ENCODE peak calls at places on chromosomes 11 and 22, in five cellular contexts. One of them, this sample, is unnamed.

GRCh38 chr22:28820885-28821284 is 20.5 kb upstream of the XBP1 start:
- DNase-seq in epithelial cell of esophagus: no peak
- DNase-seq in stomach: no peak
- DNase-seq in CD14-positive monocyte: no peak
- DNase-seq in Calu3: no peak
- DNase-seq in this sample: no peak

GRCh38 chr11:64457416-64458010 is 98.6 kb downstream of the RPS6KA4 start:
- DNase-seq in CD14-positive monocyte: peak
- DNase-seq in epithelial cell of esophagus: no peak
- DNase-seq in Calu3: no peak
- DNase-seq in stomach: peak
- DNase-seq in this sample: no peak

GRCh38 chr11:132744771-132745170 is 787.5 kb downstream of the OPCML start:
- DNase-seq in stomach: no peak
- DNase-seq in CD14-positive monocyte: no peak
- DNase-seq in Calu3: no peak
- DNase-seq in epithelial cell of esophagus: no peak
- DNase-seq in this sample: no peak

GRCh38 chr11:47552086-47552580 is 799 bp downstream of the CELF1 start:
- DNase-seq in Calu3: peak
- DNase-seq in CD14-positive monocyte: no peak
- DNase-seq in epithelial cell of esophagus: peak
- DNase-seq in stomach: no peak
- DNase-seq in this sample: no peak

GRCh38 chr11:77107950-77108349 is 5.3 kb downstream of the OMP start:
- DNase-seq in epithelial cell of esophagus: peak
- DNase-seq in Calu3: peak
- DNase-seq in CD14-positive monocyte: no peak
- DNase-seq in stomach: peak
- DNase-seq in this sample: no peak

GRCh38 chr11:803770-804598 is 1.0 kb downstream of the PIDD1 start:
- DNase-seq in epithelial cell of esophagus: peak
- DNase-seq in stomach: no peak
- DNase-seq in Calu3: no peak
- DNase-seq in CD14-positive monocyte: no peak
- DNase-seq in this sample: no peak

GRCh38 chr11:116243975-116244374 is 528.8 kb downstream of the BUD13 start:
- DNase-seq in Calu3: no peak
- DNase-seq in epithelial cell of esophagus: no peak
- DNase-seq in CD14-positive monocyte: no peak
- DNase-seq in stomach: no peak
- DNase-seq in this sample: no peak

GRCh38 chr22:41327124-41327523 is 25.8 kb downstream of the ZC3H7B start:
- DNase-seq in stomach: no peak
- DNase-seq in epithelial cell of esophagus: no peak
- DNase-seq in Calu3: no peak
- DNase-seq in CD14-positive monocyte: no peak
- DNase-seq in this sample: no peak

GRCh38 chr22:30606455-30607299 is at the start of gene TCN2:
- DNase-seq in CD14-positive monocyte: peak
- DNase-seq in epithelial cell of esophagus: peak
- DNase-seq in Calu3: peak
- DNase-seq in stomach: peak
- DNase-seq in this sample: no peak

GRCh38 chr11:95596011-95596489 is 193.5 kb downstream of the FAM76B start:
- DNase-seq in epithelial cell of esophagus: peak
- DNase-seq in Calu3: no peak
- DNase-seq in stomach: no peak
- DNase-seq in CD14-positive monocyte: no peak
- DNase-seq in this sample: no peak

GRCh38 chr11:1757861-1758610 is 5.7 kb downstream of the CTSD start:
- DNase-seq in stomach: no peak
- DNase-seq in epithelial cell of esophagus: no peak
- DNase-seq in CD14-positive monocyte: peak
- DNase-seq in Calu3: no peak
- DNase-seq in this sample: no peak

GRCh38 chr11:119844808-119845207 is 115.8 kb upstream of the NECTIN1 start:
- DNase-seq in Calu3: no peak
- DNase-seq in epithelial cell of esophagus: no peak
- DNase-seq in stomach: no peak
- DNase-seq in CD14-positive monocyte: no peak
- DNase-seq in this sample: no peak

GRCh38 chr22:48179571-48180546 is 1417.4 kb downstream of the TBC1D22A start:
- DNase-seq in CD14-positive monocyte: no peak
- DNase-seq in epithelial cell of esophagus: no peak
- DNase-seq in Calu3: no peak
- DNase-seq in stomach: no peak
- DNase-seq in this sample: no peak

GRCh38 chr22:38737302-38738060 is 18.3 kb downstream of the SUN2 start:
- DNase-seq in epithelial cell of esophagus: no peak
- DNase-seq in CD14-positive monocyte: no peak
- DNase-seq in Calu3: no peak
- DNase-seq in stomach: no peak
- DNase-seq in this sample: no peak

GRCh38 chr11:113473983-113474361 is 1.2 kb downstream of the DRD2 start:
- DNase-seq in stomach: no peak
- DNase-seq in CD14-positive monocyte: no peak
- DNase-seq in epithelial cell of esophagus: no peak
- DNase-seq in Calu3: no peak
- DNase-seq in this sample: no peak

GRCh38 chr11:116073854-116074837 is 569.9 kb upstream of the CADM1 start:
- DNase-seq in Calu3: no peak
- DNase-seq in stomach: no peak
- DNase-seq in epithelial cell of esophagus: no peak
- DNase-seq in CD14-positive monocyte: no peak
- DNase-seq in this sample: no peak

GRCh38 chr11:96341237-96342130 is 1.5 kb downstream of the MAML2 start:
- DNase-seq in CD14-positive monocyte: peak
- DNase-seq in Calu3: peak
- DNase-seq in stomach: peak
- DNase-seq in epithelial cell of esophagus: peak
- DNase-seq in this sample: no peak

GRCh38 chr11:129249351-129249750 is 57.2 kb upstream of the ARHGAP32 start:
- DNase-seq in epithelial cell of esophagus: peak
- DNase-seq in stomach: no peak
- DNase-seq in Calu3: no peak
- DNase-seq in CD14-positive monocyte: no peak
- DNase-seq in this sample: no peak

GRCh38 chr11:131025421-131026126 is 109.3 kb upstream of the SNX19 start:
- DNase-seq in Calu3: no peak
- DNase-seq in CD14-positive monocyte: no peak
- DNase-seq in stomach: no peak
- DNase-seq in epithelial cell of esophagus: no peak
- DNase-seq in this sample: no peak

GRCh38 chr22:47189056-47189916 is 426.8 kb downstream of the TBC1D22A start:
- DNase-seq in Calu3: no peak
- DNase-seq in stomach: no peak
- DNase-seq in epithelial cell of esophagus: no peak
- DNase-seq in CD14-positive monocyte: peak
- DNase-seq in this sample: peak

GRCh38 chr11:87358461-87358860 is 320.7 kb downstream of the TMEM135 start:
- DNase-seq in CD14-positive monocyte: no peak
- DNase-seq in stomach: no peak
- DNase-seq in Calu3: no peak
- DNase-seq in epithelial cell of esophagus: no peak
- DNase-seq in this sample: no peak
- TF ChIP-seq CTCF in CD14-positive monocyte: no peak
- TF ChIP-seq CTCF in stomach: no peak
- TF ChIP-seq CTCF in Calu3: no peak
- TF ChIP-seq CTCF in epithelial cell of esophagus: no peak
- TF ChIP-seq CTCF in this sample: no peak

DNA sequence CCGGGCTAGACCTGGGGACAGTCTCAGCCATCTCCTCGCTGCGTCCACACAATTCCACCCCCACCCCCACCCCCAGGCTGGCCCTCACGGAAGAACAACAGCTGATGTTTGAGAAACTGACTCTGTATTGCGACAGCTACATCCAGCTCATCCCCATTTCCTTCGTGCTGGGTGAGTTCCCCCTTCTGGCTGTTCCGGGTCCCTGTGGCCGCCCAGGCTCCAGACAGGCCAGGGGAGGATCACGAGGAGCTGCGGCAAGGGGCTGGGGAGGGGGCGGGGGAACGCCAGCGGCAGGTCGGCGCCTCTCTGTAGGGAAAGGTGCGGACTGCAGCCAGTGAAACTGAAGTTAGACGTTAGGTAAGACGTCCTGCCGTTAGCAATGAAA is 4.9 kb downstream of the BEST1 start:
- DNase-seq in stomach: no peak
- DNase-seq in CD14-positive monocyte: peak
- DNase-seq in Calu3: no peak
- DNase-seq in epithelial cell of esophagus: peak
- DNase-seq in this sample: peak
- TF ChIP-seq CTCF in stomach: no peak
- TF ChIP-seq CTCF in CD14-positive monocyte: peak
- TF ChIP-seq CTCF in Calu3: no peak
- TF ChIP-seq CTCF in epithelial cell of esophagus: no peak
- TF ChIP-seq CTCF in this sample: no peak

GRCh38 chr11:127445476-127445875 is 444.9 kb upstream of the KIRREL3 start:
- DNase-seq in Calu3: no peak
- DNase-seq in stomach: no peak
- DNase-seq in epithelial cell of esophagus: no peak
- DNase-seq in CD14-positive monocyte: no peak
- DNase-seq in this sample: no peak
- TF ChIP-seq CTCF in Calu3: no peak
- TF ChIP-seq CTCF in stomach: no peak
- TF ChIP-seq CTCF in epithelial cell of esophagus: no peak
- TF ChIP-seq CTCF in CD14-positive monocyte: no peak
- TF ChIP-seq CTCF in this sample: no peak

GRCh38 chr11:10514210-10514609 is 26.8 kb downstream of the RNF141 start:
- DNase-seq in epithelial cell of esophagus: peak
- DNase-seq in CD14-positive monocyte: no peak
- DNase-seq in Calu3: no peak
- DNase-seq in stomach: no peak
- DNase-seq in this sample: no peak
- TF ChIP-seq CTCF in epithelial cell of esophagus: peak
- TF ChIP-seq CTCF in CD14-positive monocyte: peak
- TF ChIP-seq CTCF in Calu3: peak
- TF ChIP-seq CTCF in stomach: peak
- TF ChIP-seq CTCF in this sample: peak

DNA sequence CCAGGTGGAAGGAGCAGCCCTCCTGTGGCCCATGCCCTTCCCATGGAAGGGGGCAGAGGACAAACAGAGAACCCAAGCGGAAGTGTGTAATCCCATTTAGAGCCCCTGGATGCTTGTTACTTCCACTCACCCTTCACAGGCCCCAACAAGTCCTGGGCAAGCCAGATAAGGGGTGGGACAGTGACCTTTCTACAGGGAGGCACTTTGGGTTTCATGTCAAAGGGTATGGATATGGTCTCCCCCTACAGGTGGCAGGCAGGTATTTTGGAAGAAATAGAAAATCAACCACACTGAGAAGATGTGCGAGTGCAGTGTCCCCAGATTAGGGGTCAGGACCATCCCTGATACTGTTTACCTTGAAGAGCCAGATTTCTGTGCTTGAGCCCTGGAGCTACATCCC is 11.4 kb downstream of the MPEG1 start:
- DNase-seq in stomach: no peak
- DNase-seq in Calu3: no peak
- DNase-seq in CD14-positive monocyte: no peak
- DNase-seq in epithelial cell of esophagus: peak
- DNase-seq in this sample: no peak
- TF ChIP-seq CTCF in stomach: no peak
- TF ChIP-seq CTCF in Calu3: peak
- TF ChIP-seq CTCF in CD14-positive monocyte: peak
- TF ChIP-seq CTCF in epithelial cell of esophagus: peak
- TF ChIP-seq CTCF in this sample: peak

GRCh38 chr22:50088096-50088495 is 1.7 kb upstream of the MOV10L1 start:
- DNase-seq in stomach: no peak
- DNase-seq in Calu3: no peak
- DNase-seq in epithelial cell of esophagus: no peak
- DNase-seq in CD14-positive monocyte: peak
- DNase-seq in this sample: no peak
- TF ChIP-seq CTCF in stomach: no peak
- TF ChIP-seq CTCF in Calu3: no peak
- TF ChIP-seq CTCF in epithelial cell of esophagus: no peak
- TF ChIP-seq CTCF in CD14-positive monocyte: no peak
- TF ChIP-seq CTCF in this sample: no peak

This sample was measured in type B pancreatic cell.